ENCODE peak calls at places on chromosomes 6 and 20, in four cellular contexts. D, X, O and V are unnamed samples.

GRCh38 chr6:2149370-2150006 is 95.9 kb downstream of the GMDS start:
- DNase-seq in D (no peak), X (no peak), O (no peak), V (no peak)

GRCh38 chr6:125945378-125946141 is 11.0 kb upstream of the HINT3 start:
- DNase-seq in D (no peak), X (no peak), O (no peak), V (no peak)

GRCh38 chr20:59350330-59351147 is 50.1 kb downstream of the EDN3 start:
- DNase-seq in D (no peak), X (no peak), O (no peak), V (no peak)

GRCh38 chr20:43755390-43755789 is 28.6 kb upstream of the GTSF1L start:
- DNase-seq in D (no peak), X (no peak), O (no peak), V (no peak)

GRCh38 chr20:61447950-61448349 is 195.9 kb downstream of the CDH4 start:
- DNase-seq in D (no peak), X (no peak), O (no peak), V (no peak)

GRCh38 chr6:80771941-80772340 is 665.5 kb downstream of the BCKDHB start:
- DNase-seq in D (no peak), X (no peak), O (no peak), V (no peak)

GRCh38 chr6:98946877-98947410 is 802 bp downstream of the FBXL4 start:
- DNase-seq in D (peak; percentile 43), X (no peak), O (peak; percentile 19), V (peak; percentile 65)

GRCh38 chr6:70281923-70282902 is 20.7 kb downstream of the COL9A1 start:
- DNase-seq in D (no peak), X (peak; percentile 51), O (no peak), V (no peak)

GRCh38 chr6:108588586-108588985 is 27.9 kb downstream of the FOXO3 start:
- DNase-seq in D (no peak), X (no peak), O (no peak), V (no peak)

GRCh38 chr20:61896058-61896961 is 169.4 kb downstream of the TAF4 start:
- DNase-seq in D (no peak), X (no peak), O (no peak), V (no peak)

GRCh38 chr20:9409981-9410380 is 104.4 kb upstream of the LAMP5 start:
- DNase-seq in D (no peak), X (no peak), O (no peak), V (no peak)

GRCh38 chr20:10502098-10502526 is 67.0 kb downstream of the SLX4IP start:
- DNase-seq in D (no peak), X (no peak), O (no peak), V (no peak)

GRCh38 chr20:32655903-32656500 is 17.7 kb downstream of the C20orf203 start:
- DNase-seq in D (no peak), X (no peak), O (no peak), V (no peak)

GRCh38 chr20:43564993-43565757 is 6.3 kb downstream of the SGK2 start:
- DNase-seq in D (no peak), X (no peak), O (no peak), V (no peak)

GRCh38 chr6:16562498-16562897 is 198.8 kb downstream of the ATXN1 start:
- DNase-seq in D (no peak), X (no peak), O (no peak), V (no peak)

GRCh38 chr20:1119524-1119923 is 1.1 kb downstream of the PSMF1 start:
- DNase-seq in D (no peak), X (no peak), O (no peak), V (no peak)

GRCh38 chr6:103783344-103783743 is 1076.4 kb downstream of the HACE1 start:
- DNase-seq in D (no peak), X (no peak), O (no peak), V (no peak)

GRCh38 chr6:91506509-91506908 is 919.6 kb upstream of the MAP3K7 start:
- DNase-seq in D (no peak), X (no peak), O (no peak), V (no peak)

GRCh38 chr6:7138921-7139358 is 31.2 kb downstream of the RREB1 start:
- DNase-seq in D (no peak), X (no peak), O (no peak), V (no peak)

GRCh38 chr6:154410619-154411044 is 54.0 kb upstream of the IPCEF1 start:
- DNase-seq in D (peak; percentile 40), X (peak; percentile 53), O (no peak), V (no peak)

GRCh38 chr6:135322427-135323201 is 141.5 kb downstream of the MYB start:
- DNase-seq in D (no peak), X (no peak), O (no peak), V (no peak)

GRCh38 chr6:33418690-33419291 is 884 bp upstream of the CUTA start:
- DNase-seq in D (no peak), X (no peak), O (peak; percentile 71), V (no peak)

GRCh38 chr6:88166901-88167624 is 916 bp upstream of the CNR1 start:
- DNase-seq in D (no peak), X (no peak), O (no peak), V (peak; percentile 67)

GRCh38 chr6:43771858-43772570 is 2.0 kb downstream of the VEGFA start:
- DNase-seq in D (peak; percentile 73), X (peak; percentile 75), O (no peak), V (peak; percentile 90)

GRCh38 chr6:20789162-20789561 is 254.9 kb downstream of the CDKAL1 start:
- DNase-seq in D (no peak), X (no peak), O (no peak), V (no peak)

GRCh38 chr6:7916959-7917358 is 6.4 kb upstream of the TXNDC5 start:
- DNase-seq in D (no peak), X (no peak), O (no peak), V (no peak)

GRCh38 chr20:48538856-48539255 is 288.9 kb downstream of the PREX1 start:
- DNase-seq in D (no peak), X (no peak), O (no peak), V (no peak)

GRCh38 chr6:158000530-158001307 is 19.1 kb downstream of the SYNJ2 start:
- DNase-seq in D (no peak), X (no peak), O (no peak), V (no peak)

GRCh38 chr6:5584072-5584471 is 322.8 kb downstream of the FARS2 start:
- DNase-seq in D (no peak), X (no peak), O (no peak), V (no peak)

GRCh38 chr6:134079406-134079921 is 27.0 kb upstream of the SLC2A12 start:
- DNase-seq in D (no peak), X (no peak), O (no peak), V (no peak)

GRCh38 chr6:11198663-11199603 is 33.5 kb downstream of the NEDD9 start:
- DNase-seq in D (no peak), X (no peak), O (no peak), V (no peak)

GRCh38 chr6:45163952-45164766 is 164.0 kb upstream of the RUNX2 start:
- DNase-seq in D (no peak), X (no peak), O (no peak), V (no peak)

GRCh38 chr6:167291623-167292300 is 647 bp downstream of the UNC93A start:
- DNase-seq in D (no peak), X (no peak), O (no peak), V (no peak)

GRCh38 chr6:2503816-2504494 is 246.8 kb downstream of the MYLK4 start:
- DNase-seq in D (no peak), X (no peak), O (no peak), V (no peak)

GRCh38 chr6:157881375-157881774 is 58.3 kb downstream of the SNX9 start:
- DNase-seq in D (peak; percentile 56), X (no peak), O (no peak), V (no peak)

GRCh38 chr6:6483168-6483567 is 105.4 kb upstream of the LY86 start:
- DNase-seq in D (no peak), X (no peak), O (no peak), V (no peak)

GRCh38 chr20:858011-858410 is 24.5 kb downstream of the FAM110A start:
- DNase-seq in D (no peak), X (no peak), O (no peak), V (no peak)

DNA sequence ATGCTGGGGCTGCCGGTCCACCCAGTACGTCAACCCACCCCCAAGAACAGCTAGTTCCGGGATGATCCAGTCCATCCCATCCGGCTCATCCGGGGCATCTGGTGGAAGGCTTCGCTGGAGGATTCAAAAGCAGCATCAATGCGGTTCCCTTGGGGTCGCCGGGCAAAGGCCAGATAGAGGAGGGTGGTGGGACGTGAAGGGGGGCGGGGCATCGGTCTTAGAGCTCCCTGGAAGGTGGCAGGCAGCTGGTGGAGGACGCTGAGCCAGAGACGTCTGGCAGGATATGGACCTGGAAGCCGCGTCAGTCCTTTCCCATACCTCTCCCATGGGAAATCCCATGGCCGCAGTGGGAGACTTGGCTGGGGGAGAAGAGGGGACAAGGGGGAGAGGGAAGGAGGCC is 1500.8 kb upstream of the DEFB115 start:
- DNase-seq in D (no peak), X (no peak), O (no peak), V (peak; percentile 39)
- H3K9me3 ChIP-seq in D (peaks cover 9% of the 10 kb centered on the region), X (no peaks in the 10 kb centered on the region), O (no peaks in the 10 kb centered on the region), V (no peaks in the 10 kb centered on the region)

GRCh38 chr6:169379495-169380070 is 125.9 kb upstream of the THBS2 start:
- DNase-seq in D (no peak), X (no peak), O (no peak), V (no peak)
- H3K9me3 ChIP-seq in D (peaks cover 14% of the 10 kb centered on the region), X (no peaks in the 10 kb centered on the region), O (no peaks in the 10 kb centered on the region), V (no peaks in the 10 kb centered on the region)

GRCh38 chr20:12409501-12409900 is 491.8 kb downstream of the BTBD3 start:
- DNase-seq in D (no peak), X (no peak), O (no peak), V (no peak)
- H3K9me3 ChIP-seq in D (peaks cover 52% of the 10 kb centered on the region), X (peaks cover 15% of the 10 kb centered on the region), O (peaks cover 2% of the 10 kb centered on the region), V (peaks cover 17% of the 10 kb centered on the region)

GRCh38 chr20:40343390-40343789 is 345.6 kb downstream of the MAFB start:
- DNase-seq in D (no peak), X (no peak), O (no peak), V (no peak)
- H3K9me3 ChIP-seq in D (peaks cover 23% of the 10 kb centered on the region), X (peaks cover 11% of the 10 kb centered on the region), O (peaks cover 6% of the 10 kb centered on the region), V (no peaks in the 10 kb centered on the region)

DNA sequence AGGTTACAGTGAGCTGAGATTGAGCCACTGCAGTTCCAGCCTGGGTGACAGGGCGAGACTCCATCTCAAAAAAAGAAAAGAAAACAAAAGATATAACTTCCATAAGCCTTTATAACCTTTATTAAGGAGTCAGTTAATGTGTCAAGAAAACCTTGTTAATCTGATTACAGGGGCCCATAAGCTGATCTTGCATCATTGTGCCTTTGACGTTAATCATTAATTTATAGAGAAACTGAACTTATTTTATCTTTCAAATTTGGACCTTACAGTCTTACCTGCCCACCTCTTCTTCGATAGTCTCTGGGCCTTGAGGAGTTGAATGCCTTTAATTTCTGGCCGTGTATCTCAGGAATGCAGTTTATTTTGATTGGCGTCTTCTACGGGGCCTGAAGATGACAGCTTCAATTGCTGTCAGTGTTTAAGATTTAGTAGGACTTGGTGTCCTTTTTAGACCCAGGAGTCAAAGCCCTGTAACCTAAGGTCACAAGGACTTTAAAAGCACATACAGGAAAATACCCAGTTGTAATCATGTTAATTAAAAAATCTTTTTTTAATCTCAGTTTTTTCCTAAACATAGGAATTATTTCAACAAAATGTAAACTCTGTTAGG is 5.8 kb downstream of the ACOT13 start:
- DNase-seq in D (no peak), X (no peak), O (no peak), V (no peak)
- H3K9me3 ChIP-seq in D (peaks cover 29% of the 10 kb centered on the region), X (no peaks in the 10 kb centered on the region), O (peaks cover 3% of the 10 kb centered on the region), V (no peaks in the 10 kb centered on the region)

DNA sequence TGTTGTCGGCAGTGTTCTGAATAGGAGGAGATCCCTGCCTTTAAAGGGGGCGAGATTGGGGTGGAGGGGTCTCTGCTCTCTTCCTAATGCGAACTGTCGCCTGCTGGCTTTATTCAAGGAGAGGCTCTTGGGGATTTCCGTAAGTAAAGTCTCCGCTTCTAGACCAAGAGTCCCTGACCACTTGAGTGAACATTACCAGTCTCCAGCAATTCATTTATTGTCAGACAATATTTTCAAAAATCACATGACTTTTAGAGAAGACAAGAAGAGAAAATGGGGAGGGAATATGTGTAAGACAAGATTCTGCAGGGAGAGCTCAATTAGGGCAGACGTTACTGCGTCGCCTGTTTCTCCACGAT is 21.2 kb downstream of the POM121L2 start:
- DNase-seq in D (no peak), X (no peak), O (no peak), V (no peak)
- H3K9me3 ChIP-seq in D (peaks cover 2% of the 10 kb centered on the region), X (no peaks in the 10 kb centered on the region), O (peaks cover 45% of the 10 kb centered on the region), V (no peaks in the 10 kb centered on the region)